ENCODE peak calls at places on chromosomes 3 and 15, in six cellular contexts. X is AG04450, P is foreskin fibroblast, I is GM06990, K is Panc1, B is cardiac fibroblast. C is an unnamed sample.

GRCh38 chr15:75989045-75989444 is 23.2 kb downstream of the NRG4 start:
- DNase-seq in X (no peak), K (no peak), I (no peak), P (peak), B (no peak), C (peak)

GRCh38 chr15:67916565-67916964 is 76.7 kb upstream of the RNU6-1 start:
- DNase-seq in I (no peak), X (no peak), K (no peak), P (no peak), B (no peak), C (no peak)

GRCh38 chr3:42063886-42064285 is 27.3 kb upstream of the TRAK1 start:
- DNase-seq in X (no peak), K (no peak), I (no peak), P (peak), B (peak), C (peak)

GRCh38 chr3:144636833-144637232 is 665.2 kb downstream of the DIPK2A start:
- DNase-seq in X (no peak), P (no peak), I (no peak), B (no peak), K (no peak), C (no peak)

GRCh38 chr3:134660046-134660441 is 9.2 kb upstream of the KY start:
- DNase-seq in K (no peak), B (no peak), P (no peak), X (no peak), I (no peak), C (no peak)

GRCh38 chr15:57727031-57727430 is 20.5 kb downstream of the POLR2M start:
- DNase-seq in P (peak), X (no peak), K (no peak), B (peak), I (no peak), C (no peak)

GRCh38 chr15:77569647-77570186 is 63.0 kb downstream of the LINGO1 start:
- DNase-seq in B (peak), K (no peak), I (no peak), X (no peak), P (no peak), C (no peak)

GRCh38 chr3:64505419-64505818 is 182.4 kb downstream of the ADAMTS9 start:
- DNase-seq in I (no peak), P (peak), X (no peak), B (no peak), K (no peak), C (no peak)

GRCh38 chr3:126152931-126153694 is 27.3 kb downstream of the ALDH1L1 start:
- DNase-seq in I (no peak), X (no peak), B (no peak), K (no peak), P (no peak), C (no peak)

GRCh38 chr3:75781079-75781745 is 4.1 kb downstream of the ZNF717 start:
- DNase-seq in I (peak), B (no peak), P (peak), K (no peak), X (no peak), C (no peak)

GRCh38 chr3:102002056-102002455 is 152.7 kb downstream of the NFKBIZ start:
- DNase-seq in P (no peak), B (no peak), K (no peak), I (no peak), X (no peak), C (no peak)

GRCh38 chr3:122974764-122975162 is 52.8 kb downstream of the SEMA5B start:
- DNase-seq in X (no peak), K (no peak), B (peak), I (no peak), P (peak), C (no peak)

GRCh38 chr3:41575754-41576153 is 376.4 kb downstream of the CTNNB1 start:
- DNase-seq in I (no peak), K (no peak), P (no peak), X (no peak), B (no peak), C (no peak)

GRCh38 chr3:119636891-119637611 is 23.3 kb downstream of the POPDC2 start:
- DNase-seq in X (no peak), B (no peak), P (no peak), I (no peak), K (no peak), C (no peak)

GRCh38 chr3:196941846-196942225 is 492 bp downstream of the NCBP2 start:
- DNase-seq in X (no peak), I (no peak), B (peak), P (peak), K (no peak), C (no peak)

GRCh38 chr3:52892625-52893311 is 4.6 kb downstream of the STIMATE start:
- DNase-seq in B (peak), P (peak), I (peak), K (no peak), X (no peak), C (no peak)

GRCh38 chr15:101625980-101626379 is 26.2 kb downstream of the TM2D3 start:
- DNase-seq in K (no peak), P (peak), B (no peak), X (no peak), I (no peak), C (no peak)

GRCh38 chr15:70376929-70377691 is 279.4 kb upstream of the TLE3 start:
- DNase-seq in X (no peak), K (no peak), B (peak), I (no peak), P (peak), C (peak)

GRCh38 chr3:88235102-88235501 is 85.3 kb downstream of the C3orf38 start:
- DNase-seq in X (no peak), B (no peak), K (no peak), I (no peak), P (peak), C (no peak)

GRCh38 chr15:85030301-85031049 is 48.8 kb downstream of the PDE8A start:
- DNase-seq in P (peak), B (peak), I (no peak), K (no peak), X (no peak), C (no peak)

GRCh38 chr3:1987983-1988382 is 110.7 kb upstream of the CNTN4 start:
- DNase-seq in K (no peak), B (peak), I (no peak), X (no peak), P (no peak), C (no peak)

GRCh38 chr15:48064435-48064834 is 56.4 kb upstream of the SLC24A5 start:
- DNase-seq in P (peak), B (no peak), I (no peak), K (no peak), X (no peak), C (no peak)

GRCh38 chr3:116083686-116084085 is 361.6 kb downstream of the LSAMP start:
- DNase-seq in X (no peak), P (peak), I (no peak), B (no peak), K (no peak), C (no peak)

GRCh38 chr15:93987068-93987467 is 244.3 kb upstream of the MCTP2 start:
- DNase-seq in B (no peak), I (no peak), K (no peak), X (no peak), P (no peak), C (no peak)

GRCh38 chr3:43786102-43786952 is 95.6 kb downstream of the ABHD5 start:
- DNase-seq in I (no peak), K (no peak), B (no peak), X (no peak), P (no peak), C (no peak)

GRCh38 chr15:43771816-43772215 is 5.0 kb downstream of the ELL3 start:
- DNase-seq in B (no peak), X (no peak), K (no peak), P (peak), I (no peak), C (no peak)

GRCh38 chr3:117252208-117252607 is 542.6 kb downstream of the TUSC7 start:
- DNase-seq in X (no peak), B (no peak), K (peak), P (peak), I (no peak), C (no peak)

GRCh38 chr3:105349988-105350387 is 16.7 kb upstream of the ALCAM start:
- DNase-seq in P (peak), K (no peak), X (no peak), I (no peak), B (no peak), C (no peak)

GRCh38 chr3:137035631-137036030 is 77.8 kb downstream of the IL20RB start:
- DNase-seq in X (no peak), K (no peak), I (peak), P (peak), B (peak), C (no peak)

GRCh38 chr15:51121118-51121517 is 26.4 kb upstream of the TNFAIP8L3 start:
- DNase-seq in B (peak), I (no peak), X (peak), P (peak), K (peak), C (peak)

GRCh38 chr3:33663042-33663441 is 55.0 kb downstream of the CLASP2 start:
- DNase-seq in K (no peak), X (no peak), I (no peak), P (peak), B (no peak), C (no peak)

GRCh38 chr15:41566121-41566885 is 7.3 kb downstream of the TYRO3 start:
- DNase-seq in K (no peak), I (no peak), B (no peak), P (no peak), X (no peak), C (no peak)

GRCh38 chr15:41565702-41566101 is 6.7 kb downstream of the TYRO3 start:
- DNase-seq in I (no peak), K (no peak), P (no peak), X (no peak), B (no peak), C (no peak)

GRCh38 chr15:41562784-41563198 is 3.8 kb downstream of the TYRO3 start:
- DNase-seq in X (no peak), K (no peak), I (no peak), B (peak), P (peak), C (no peak)

GRCh38 chr15:41564960-41565502 is 6.0 kb downstream of the TYRO3 start:
- DNase-seq in X (no peak), P (no peak), I (no peak), B (no peak), K (no peak), C (no peak)

GRCh38 chr15:41564286-41564959 is 5.4 kb downstream of the TYRO3 start:
- DNase-seq in B (peak), P (peak), X (no peak), I (no peak), K (no peak), C (no peak)
- TF ChIP-seq CTCF in B (no peak), P (no peak), X (no peak), I (no peak), K (no peak), C (no peak)

GRCh38 chr3:111728566-111728935 is 130.5 kb upstream of the PHLDB2 start:
- DNase-seq in P (no peak), I (no peak), K (no peak), X (no peak), B (no peak), C (no peak)

GRCh38 chr3:111725706-111726105 is 130.6 kb upstream of the ZBED2 start:
- DNase-seq in B (peak), P (peak), I (no peak), X (no peak), K (no peak), C (no peak)

GRCh38 chr3:111727843-111728565 is 131.1 kb upstream of the PHLDB2 start:
- DNase-seq in K (no peak), P (no peak), I (no peak), B (no peak), X (no peak), C (no peak)

GRCh38 chr3:111724694-111725093 is 129.5 kb upstream of the ZBED2 start:
- DNase-seq in X (no peak), K (no peak), P (no peak), I (no peak), B (no peak), C (no peak)

GRCh38 chr3:111726788-111727305 is 131.7 kb upstream of the ZBED2 start:
- DNase-seq in X (no peak), B (no peak), K (no peak), P (no peak), I (no peak), C (no peak)
- H3K4me3 ChIP-seq in X (no peak), B (no peak), K (no peak), P (no peak), I (no peak), C (no peak)

GRCh38 chr3:44981220-44981619 is 5.2 kb downstream of the EXOSC7 start:
- DNase-seq in I (no peak), K (no peak), B (peak), P (no peak), X (no peak), C (no peak)

GRCh38 chr3:44970916-44971490 is 5.0 kb downstream of the ZDHHC3 start:
- DNase-seq in X (no peak), I (no peak), B (no peak), K (no peak), P (no peak), C (no peak)

GRCh38 chr3:44974406-44974805 is 1.6 kb downstream of the ZDHHC3 start:
- DNase-seq in B (no peak), P (no peak), K (no peak), I (no peak), X (no peak), C (no peak)

GRCh38 chr3:44981751-44982150 is 5.7 kb downstream of the EXOSC7 start:
- DNase-seq in B (no peak), X (no peak), I (no peak), K (no peak), P (no peak), C (no peak)

DNA sequence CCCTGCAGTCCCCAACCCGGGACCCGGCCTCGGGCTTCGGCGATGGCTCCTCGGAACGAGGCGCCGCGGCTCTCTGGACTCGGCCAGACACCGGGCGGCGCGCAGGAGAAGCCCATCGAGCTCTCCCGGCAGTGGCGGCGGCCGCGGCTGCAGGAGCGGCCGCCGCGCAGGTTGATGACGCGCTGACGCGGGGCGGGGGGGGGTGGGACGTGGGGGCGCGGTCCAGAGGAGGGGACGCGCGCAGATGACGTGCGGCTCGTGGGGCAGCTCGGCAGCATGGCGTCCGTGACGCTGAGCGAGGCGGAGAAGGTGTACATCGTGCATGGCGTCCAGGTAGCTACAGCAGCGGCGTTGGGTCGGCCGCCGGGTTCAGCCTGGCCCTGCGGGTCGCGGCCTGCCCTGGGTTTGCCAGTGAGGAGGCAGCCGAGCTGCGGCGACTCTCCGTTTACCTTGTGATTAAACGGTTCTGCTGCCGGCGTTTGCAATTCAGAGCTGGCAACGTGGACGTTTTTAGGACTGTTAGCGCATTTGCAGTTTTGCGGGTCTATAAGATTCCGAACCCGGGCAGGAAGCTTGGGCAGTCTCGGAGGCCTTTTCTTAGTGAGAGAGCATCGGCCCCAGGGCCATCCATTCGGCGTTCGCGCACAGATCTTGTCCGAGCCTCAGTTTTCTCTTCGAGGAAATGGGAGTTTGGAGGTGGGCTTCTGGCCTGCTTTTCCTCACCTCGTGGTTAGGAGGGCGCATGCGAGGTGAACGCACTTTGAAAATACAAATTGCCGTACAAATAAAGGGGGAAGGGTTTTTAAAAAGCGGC is at the start of the genes EXOSC7 and ZDHHC3:
- DNase-seq in K (no peak), X (peak), I (peak), P (peak), B (peak), C (no peak)
- TF ChIP-seq CTCF in K (no peak), X (no peak), I (no peak), P (no peak), B (no peak), C (no peak)

DNA sequence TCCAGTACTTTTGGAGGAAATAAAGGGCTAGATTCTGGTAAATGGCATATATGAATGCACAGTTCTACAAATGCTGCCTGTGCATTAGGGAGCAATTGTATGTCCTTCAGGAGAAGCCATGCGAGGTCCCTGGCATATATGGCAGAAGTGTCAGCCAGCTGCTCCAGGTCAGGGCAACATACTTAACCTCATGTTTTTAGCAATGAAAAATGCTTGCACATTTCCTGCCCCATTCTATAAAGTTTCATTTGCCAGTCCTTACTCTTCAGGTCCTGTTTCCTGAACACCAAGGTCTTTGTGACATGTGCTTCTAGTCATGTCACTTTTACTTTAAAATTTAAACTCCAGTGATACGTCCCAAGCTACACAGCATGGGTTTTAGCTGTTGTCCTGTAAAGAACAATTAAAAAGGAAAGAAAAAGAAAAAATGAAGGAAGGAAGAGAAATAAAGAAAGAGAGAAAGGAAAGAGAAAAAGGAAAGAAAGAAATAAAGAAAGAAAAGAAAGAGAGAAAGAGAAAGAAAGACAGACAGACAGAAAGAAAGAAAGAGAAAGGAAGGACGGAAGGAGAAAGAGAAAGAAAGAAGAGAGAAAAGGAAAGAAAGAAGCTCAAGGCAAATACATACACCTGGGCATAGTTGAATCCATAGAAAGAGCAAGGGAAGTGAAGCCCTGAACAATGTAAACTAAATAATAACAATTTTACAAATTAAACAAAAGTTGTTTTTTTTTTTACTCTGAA is 20.1 kb upstream of the PTX3 start:
- DNase-seq in P (no peak), X (no peak), B (no peak), I (no peak), K (no peak), C (no peak)
- H3K4me3 ChIP-seq in P (no peak), X (no peak), B (no peak), I (no peak), K (no peak), C (no peak)

GRCh38 chr3:59138966-59139365 is 89.1 kb upstream of the CFAP20DC start:
- DNase-seq in B (no peak), I (no peak), X (no peak), P (no peak), K (no peak), C (no peak)

GRCh38 chr3:59149166-59149565 is 99.3 kb upstream of the CFAP20DC start:
- DNase-seq in I (no peak), X (no peak), P (no peak), B (no peak), K (no peak), C (no peak)

GRCh38 chr3:59142581-59142980 is 92.8 kb upstream of the CFAP20DC start:
- DNase-seq in P (no peak), X (no peak), K (no peak), I (no peak), B (no peak), C (no peak)

DNA sequence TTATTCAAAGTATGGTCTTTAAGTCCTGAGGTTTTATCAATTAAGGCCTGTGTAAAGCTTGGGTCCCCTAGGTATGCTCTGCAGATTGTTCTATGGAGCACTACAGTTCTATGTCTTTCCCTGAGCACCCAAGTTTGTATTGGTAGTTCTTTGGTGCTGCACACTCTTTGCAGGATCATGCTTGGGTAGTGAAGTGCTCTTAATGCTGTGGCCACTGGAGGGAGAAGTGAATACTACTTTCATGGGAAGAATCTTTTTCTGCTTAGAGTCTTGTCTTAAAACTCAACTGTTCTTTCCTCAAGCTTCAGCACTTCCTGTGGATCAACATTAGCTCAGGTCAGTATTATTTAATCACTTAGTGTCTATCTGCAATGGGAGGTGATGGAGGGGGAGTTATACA is 93.6 kb upstream of the CFAP20DC start:
- DNase-seq in K (no peak), I (no peak), P (peak), B (no peak), X (no peak), C (no peak)
- TF ChIP-seq CTCF in K (no peak), I (peak), P (peak), B (no peak), X (peak), C (peak)

GRCh38 chr3:55481918-55482495 is 5.1 kb downstream of the WNT5A start:
- DNase-seq in K (no peak), I (peak), B (no peak), P (peak), X (no peak), C (no peak)
- H3K4me3 ChIP-seq in K (peak), I (peak), B (peak), P (peak), X (peak), C (peak)

GRCh38 chr3:12841970-12842328 is 584 bp upstream of the RPL32 start:
- DNase-seq in B (no peak), K (no peak), X (no peak), I (no peak), P (no peak), C (no peak)
- TF ChIP-seq CTCF in B (no peak), K (peak), X (no peak), I (no peak), P (no peak), C (no peak)

GRCh38 chr15:64837502-64837901 is 4.2 kb upstream of the PLEKHO2 start:
- DNase-seq in X (no peak), B (no peak), K (no peak), I (no peak), P (no peak), C (no peak)

GRCh38 chr15:64841258-64842098 is at the start of gene PLEKHO2:
- DNase-seq in I (peak), B (peak), P (peak), K (no peak), X (peak), C (no peak)

GRCh38 chr15:64833690-64834089 is 8.0 kb upstream of the PLEKHO2 start:
- DNase-seq in I (no peak), X (no peak), B (no peak), K (no peak), P (no peak), C (no peak)

GRCh38 chr15:64836023-64836536 is 5.6 kb upstream of the PLEKHO2 start:
- DNase-seq in I (no peak), K (no peak), B (no peak), P (no peak), X (no peak), C (no peak)
- H3K4me3 ChIP-seq in I (no peak), K (peak), B (no peak), P (peak), X (no peak), C (no peak)

GRCh38 chr3:171586274-171586673 is 126.1 kb upstream of the TNIK start:
- DNase-seq in I (no peak), K (no peak), B (no peak), X (no peak), P (no peak), C (no peak)

GRCh38 chr3:171591059-171591458 is 130.9 kb upstream of the TNIK start:
- DNase-seq in K (no peak), I (no peak), X (no peak), B (no peak), P (no peak), C (no peak)
- TF ChIP-seq CTCF in K (no peak), I (no peak), X (no peak), B (no peak), P (no peak), C (no peak)

C was measured in AG04449.